ENCODE peak calls at places on chromosome 7, in four cellular contexts. P is HepG2, G is GM12878, B is K562. M is an unnamed sample.

GRCh38 chr7:600935-601334 is 81.3 kb upstream of the PDGFA start:
- DNase-seq in B (no peak), P (no peak), G (no peak), M (no peak)

GRCh38 chr7:147990837-147991236 is 599.7 kb upstream of the C7orf33 start:
- DNase-seq in G (no peak), P (no peak), B (no peak), M (no peak)

GRCh38 chr7:54769203-54769602 is 10.2 kb upstream of the SEC61G start:
- DNase-seq in G (no peak), B (no peak), P (no peak), M (no peak)

GRCh38 chr7:133858311-133858710 is 268.8 kb upstream of the LRGUK start:
- DNase-seq in B (no peak), P (no peak), G (no peak), M (no peak)

GRCh38 chr7:151632750-151633515 is 113.2 kb upstream of the RHEB start:
- DNase-seq in B (no peak), P (no peak), G (peak), M (no peak)

GRCh38 chr7:127504715-127505114 is 80.7 kb downstream of the GCC1 start:
- DNase-seq in B (peak), G (no peak), P (peak), M (peak)

GRCh38 chr7:74717889-74718288 is 55.9 kb upstream of the NCF1 start:
- DNase-seq in B (no peak), G (no peak), P (no peak), M (no peak)

GRCh38 chr7:15625456-15625855 is 61.0 kb downstream of the MEOX2 start:
- DNase-seq in B (no peak), P (no peak), G (no peak), M (no peak)

GRCh38 chr7:109094-109493 is 83.3 kb upstream of the FAM20C start:
- DNase-seq in P (no peak), G (no peak), B (no peak), M (no peak)

GRCh38 chr7:66187894-66188293 is 17.2 kb upstream of the TPST1 start:
- DNase-seq in B (no peak), G (no peak), P (no peak), M (no peak)

GRCh38 chr7:8204674-8205377 is 57.1 kb downstream of the ICA1 start:
- DNase-seq in G (no peak), B (no peak), P (no peak), M (no peak)

GRCh38 chr7:20075992-20076813 is 141.0 kb downstream of the MACC1 start:
- DNase-seq in G (no peak), B (no peak), P (no peak), M (no peak)

GRCh38 chr7:102008535-102009262 is 191.3 kb downstream of the CUX1 start:
- DNase-seq in G (no peak), P (no peak), B (no peak), M (no peak)

GRCh38 chr7:112937651-112938390 is 147.6 kb upstream of the TMEM168 start:
- DNase-seq in P (no peak), B (no peak), G (no peak), M (no peak)

GRCh38 chr7:8261711-8262695 is at the start of gene ICA1:
- DNase-seq in G (no peak), P (no peak), B (peak), M (peak)

GRCh38 chr7:132066776-132067175 is 509.5 kb downstream of the PLXNA4 start:
- DNase-seq in B (no peak), G (no peak), P (no peak), M (no peak)

GRCh38 chr7:104903044-104903443 is 111.0 kb upstream of the KMT2E start:
- DNase-seq in B (no peak), P (no peak), G (no peak), M (no peak)

GRCh38 chr7:28955723-28956607 is 2.2 kb downstream of the TRIL start:
- DNase-seq in G (no peak), B (no peak), P (peak), M (peak)

GRCh38 chr7:134444198-134444960 is 14.5 kb downstream of the AKR1B1 start:
- DNase-seq in G (no peak), B (no peak), P (no peak), M (no peak)

GRCh38 chr7:47405921-47406765 is 175.8 kb downstream of the TNS3 start:
- DNase-seq in G (no peak), B (no peak), P (peak), M (no peak)

GRCh38 chr7:17448479-17449423 is 150.3 kb downstream of the AHR start:
- DNase-seq in G (no peak), P (no peak), B (no peak), M (no peak)

GRCh38 chr7:131488361-131488760 is 68.1 kb downstream of the PODXL start:
- DNase-seq in G (no peak), B (no peak), P (no peak), M (no peak)

GRCh38 chr7:156056548-156056947 is 244.3 kb upstream of the SHH start:
- DNase-seq in B (no peak), G (no peak), P (no peak), M (no peak)

GRCh38 chr7:156059374-156059773 is 247.1 kb upstream of the SHH start:
- DNase-seq in G (no peak), B (no peak), P (no peak), M (no peak)

GRCh38 chr7:156058248-156058647 is 246.0 kb upstream of the SHH start:
- DNase-seq in G (no peak), P (no peak), B (no peak), M (no peak)

GRCh38 chr7:156051884-156052283 is 239.6 kb upstream of the SHH start:
- DNase-seq in P (no peak), G (no peak), B (no peak), M (no peak)

GRCh38 chr7:156055206-156055822 is 243.1 kb upstream of the SHH start:
- DNase-seq in B (no peak), P (no peak), G (no peak), M (no peak)
- TF ChIP-seq TARDBP in B (no peak), P (no peak), G (no peak), M (no peak)

DNA sequence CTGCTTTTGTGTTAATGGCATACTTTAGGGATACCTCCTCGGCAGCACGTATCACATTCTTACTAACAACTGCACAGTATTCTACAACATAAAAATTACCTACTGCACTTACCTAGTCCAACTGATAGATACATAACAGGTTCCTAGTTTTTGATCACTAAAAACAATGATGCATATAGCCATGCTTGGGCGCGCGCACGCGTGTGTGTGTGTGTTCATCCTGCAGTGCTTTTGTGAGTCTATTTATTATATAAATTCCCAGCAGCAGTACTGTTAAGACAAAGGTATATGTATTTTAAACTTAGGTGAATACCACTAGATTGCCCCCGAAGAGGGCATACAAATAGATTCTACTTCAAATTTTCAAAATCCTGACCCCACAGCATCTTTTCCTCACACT is 181.4 kb downstream of the ELMO1 start:
- DNase-seq in G (no peak), B (no peak), P (no peak), M (no peak)
- TF ChIP-seq SP1 in G (no peak), B (no peak), P (no peak), M (no peak)

GRCh38 chr7:98234429-98235147 is 17.4 kb downstream of the TECPR1 start:
- DNase-seq in P (no peak), B (no peak), G (no peak), M (no peak)

GRCh38 chr7:98238076-98238475 is 14.0 kb downstream of the TECPR1 start:
- DNase-seq in B (no peak), P (no peak), G (no peak), M (no peak)

GRCh38 chr7:98238976-98239375 is 13.1 kb downstream of the TECPR1 start:
- DNase-seq in G (no peak), B (no peak), P (no peak), M (no peak)

GRCh38 chr7:98235901-98236300 is 16.1 kb downstream of the TECPR1 start:
- DNase-seq in B (no peak), G (no peak), P (no peak), M (no peak)

GRCh38 chr7:98236366-98237185 is 15.5 kb downstream of the TECPR1 start:
- DNase-seq in P (no peak), B (no peak), G (no peak), M (no peak)
- TF ChIP-seq FOXM1 in P (no peak), B (no peak), G (no peak), M (no peak)

GRCh38 chr7:136923111-136923510 is 54.7 kb downstream of the CHRM2 start:
- DNase-seq in P (no peak), B (no peak), G (no peak), M (no peak)
- TF ChIP-seq TARDBP in P (no peak), B (no peak), G (no peak), M (no peak)

DNA sequence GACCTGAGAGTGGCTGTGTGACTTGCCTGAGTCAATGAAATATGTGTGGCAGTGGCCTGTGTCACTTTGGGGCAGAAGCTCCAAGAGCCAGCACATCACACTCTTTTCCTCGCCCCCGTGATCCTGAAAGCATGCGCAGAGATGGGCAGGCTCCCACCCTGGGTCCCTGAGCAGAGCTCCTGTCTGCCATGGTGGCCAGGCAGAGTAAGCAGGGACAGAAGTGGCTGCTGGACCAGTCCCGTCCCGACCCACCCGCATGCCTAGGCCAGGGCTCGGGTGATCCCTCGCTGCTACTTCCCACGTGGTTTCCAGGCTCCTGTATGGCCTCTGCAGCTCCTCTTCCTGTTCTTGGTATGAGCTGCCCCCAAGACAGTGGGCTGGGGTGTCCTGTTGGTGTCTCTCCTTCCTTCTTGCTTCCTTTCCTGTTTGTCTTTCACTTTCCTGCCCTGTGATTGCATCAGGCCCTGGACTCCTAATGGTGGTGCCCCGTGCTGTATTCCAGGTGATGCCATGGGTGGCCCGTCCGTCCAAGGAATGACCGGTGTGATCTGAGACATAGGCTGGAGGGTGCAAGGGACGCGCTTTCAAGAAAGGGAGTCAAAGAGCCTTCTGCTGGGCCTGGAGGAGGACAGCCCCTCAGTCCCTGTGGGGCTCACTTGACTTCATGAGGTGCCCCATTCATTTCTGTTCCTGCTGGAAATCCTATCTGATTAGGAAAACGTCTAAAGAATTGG is 71.4 kb upstream of the SHH start:
- DNase-seq in B (no peak), G (no peak), P (no peak), M (no peak)
- TF ChIP-seq SP1 in B (no peak), G (no peak), P (no peak), M (no peak)

GRCh38 chr7:92748509-92748908 is 87.9 kb downstream of the CDK6 start:
- DNase-seq in G (no peak), P (no peak), B (no peak), M (no peak)
- TF ChIP-seq FOXM1 in G (no peak), P (no peak), B (no peak), M (no peak)

GRCh38 chr7:149104749-149105148 is 14.2 kb upstream of the ZNF786 start:
- DNase-seq in P (no peak), B (no peak), G (no peak), M (no peak)

GRCh38 chr7:149109969-149110368 is 16.2 kb downstream of the ZNF425 start:
- DNase-seq in G (no peak), B (no peak), P (no peak), M (no peak)

GRCh38 chr7:149099058-149099457 is 8.5 kb upstream of the ZNF786 start:
- DNase-seq in P (no peak), G (no peak), B (no peak), M (no peak)

GRCh38 chr7:149103424-149103823 is 12.9 kb upstream of the ZNF786 start:
- DNase-seq in G (no peak), B (no peak), P (no peak), M (no peak)

DNA sequence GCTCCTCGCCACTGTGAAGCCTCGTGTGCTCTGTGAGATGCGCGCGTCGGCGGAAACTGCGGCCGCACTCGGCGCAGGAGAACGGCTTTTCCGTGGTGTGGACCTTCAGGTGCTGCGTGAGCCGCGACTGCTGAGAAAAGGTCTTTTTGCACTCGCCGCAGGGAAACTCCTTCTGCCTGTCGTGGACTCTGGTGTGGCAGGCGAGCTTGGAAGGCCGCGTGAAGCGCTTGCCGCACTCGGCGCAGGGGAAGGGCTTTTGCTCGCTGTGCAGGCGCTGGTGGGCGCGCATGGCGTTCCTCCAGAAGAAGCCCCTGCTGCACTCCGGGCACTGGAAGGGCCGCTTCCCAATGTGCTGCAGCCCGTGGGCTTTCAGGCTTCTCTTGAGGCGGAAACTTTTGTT is 13.7 kb upstream of the ZNF786 start:
- DNase-seq in G (no peak), B (no peak), P (no peak), M (no peak)
- TF ChIP-seq TARDBP in G (no peak), B (no peak), P (no peak), M (no peak)

GRCh38 chr7:84112771-84113170 is 81.8 kb downstream of the SEMA3A start:
- DNase-seq in P (no peak), B (no peak), G (no peak), M (no peak)

GRCh38 chr7:84113286-84113685 is 81.3 kb downstream of the SEMA3A start:
- DNase-seq in P (no peak), G (no peak), B (no peak), M (no peak)

GRCh38 chr7:84113906-84114875 is 80.4 kb downstream of the SEMA3A start:
- DNase-seq in G (no peak), B (no peak), P (no peak), M (no peak)

GRCh38 chr7:84111842-84112241 is 82.7 kb downstream of the SEMA3A start:
- DNase-seq in G (no peak), P (no peak), B (no peak), M (no peak)

GRCh38 chr7:84117304-84117703 is 77.3 kb downstream of the SEMA3A start:
- DNase-seq in B (no peak), G (no peak), P (no peak), M (no peak)
- TF ChIP-seq SP1 in B (no peak), G (no peak), P (no peak), M (no peak)